ENCODE peak calls at places on chromosomes 1 and 21, in four cellular contexts. Q, Z, F and P are unnamed samples. For H3K27me3, the result is how much of the 10 kb centered on the place peaks cover.

GRCh38 chr1:60428161-60428560 is 354.6 kb upstream of the C1orf87 start:
- DNase-seq in Q (no peak), Z (no peak), F (no peak), P (no peak)

GRCh38 chr1:64215576-64215975 is 12.2 kb downstream of the UBE2U start:
- DNase-seq in Q (no peak), Z (no peak), F (no peak), P (no peak)

GRCh38 chr1:201268604-201269151 is 14.6 kb upstream of the PKP1 start:
- DNase-seq in Q (no peak), Z (no peak), F (no peak), P (no peak)

GRCh38 chr1:217713223-217713622 is 82.1 kb downstream of the SPATA17 start:
- DNase-seq in Q (no peak), Z (no peak), F (no peak), P (no peak)

GRCh38 chr1:27132624-27133023 is 22.3 kb downstream of the SLC9A1 start:
- DNase-seq in Q (no peak), Z (no peak), F (no peak), P (peak)

GRCh38 chr1:94122201-94122970 is 1.4 kb upstream of the ABCA4 start:
- DNase-seq in Q (no peak), Z (no peak), F (no peak), P (no peak)

GRCh38 chr1:33168556-33169289 is 13.1 kb downstream of the TRIM62 start:
- DNase-seq in Q (no peak), Z (no peak), F (no peak), P (no peak)

GRCh38 chr21:37561941-37562919 is 195.7 kb downstream of the DYRK1A start:
- DNase-seq in Q (no peak), Z (no peak), F (no peak), P (no peak)

GRCh38 chr1:8481650-8482380 is 163.9 kb downstream of the SLC45A1 start:
- DNase-seq in Q (no peak), Z (no peak), F (no peak), P (no peak)

GRCh38 chr1:48889615-48890014 is 112.9 kb upstream of the BEND5 start:
- DNase-seq in Q (no peak), Z (no peak), F (no peak), P (no peak)

GRCh38 chr1:53093778-53094532 is 31.9 kb downstream of the PODN start:
- DNase-seq in Q (no peak), Z (no peak), F (no peak), P (no peak)

GRCh38 chr1:111507411-111508201 is 4.2 kb upstream of the ADORA3 start:
- DNase-seq in Q (peak), Z (peak), F (peak), P (peak)

GRCh38 chr1:209456878-209457277 is 126.6 kb upstream of the CAMK1G start:
- DNase-seq in Q (no peak), Z (no peak), F (peak), P (no peak)

GRCh38 chr1:18282851-18283600 is 175.4 kb downstream of the IGSF21 start:
- DNase-seq in Q (peak), Z (no peak), F (no peak), P (no peak)

GRCh38 chr1:64195089-64195410 is 8.4 kb upstream of the UBE2U start:
- DNase-seq in Q (no peak), Z (no peak), F (no peak), P (no peak)

GRCh38 chr1:233614743-233615521 is 1.0 kb downstream of the KCNK1 start:
- DNase-seq in Q (no peak), Z (no peak), F (no peak), P (no peak)

GRCh38 chr1:197696372-197696771 is 78.9 kb downstream of the DENND1B start:
- DNase-seq in Q (no peak), Z (no peak), F (no peak), P (no peak)

GRCh38 chr1:24190970-24191570 is 4.0 kb upstream of the IFNLR1 start:
- DNase-seq in Q (no peak), Z (no peak), F (no peak), P (no peak)

DNA sequence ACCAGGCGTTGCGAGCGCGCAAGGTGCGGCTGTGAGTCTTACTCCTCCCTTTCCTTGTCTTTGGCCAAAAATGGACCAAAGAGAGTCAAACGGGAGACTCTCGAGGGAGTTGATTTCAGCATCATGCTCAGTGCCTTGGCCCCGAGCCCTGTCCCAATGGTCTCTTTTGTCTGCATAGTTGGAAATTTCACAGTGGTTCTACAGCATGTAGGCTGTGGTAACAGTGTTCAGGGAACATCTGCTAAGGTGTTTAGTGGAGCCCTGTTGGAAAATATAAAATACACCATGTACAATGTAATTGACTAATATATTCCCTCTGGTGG is 2.7 kb downstream of the CACNA1E start:
- DNase-seq in Q (no peak), Z (no peak), F (no peak), P (peak)
- H3K27me3 ChIP-seq in Q (half or more), Z (under half), F (under half), P (under half)

DNA sequence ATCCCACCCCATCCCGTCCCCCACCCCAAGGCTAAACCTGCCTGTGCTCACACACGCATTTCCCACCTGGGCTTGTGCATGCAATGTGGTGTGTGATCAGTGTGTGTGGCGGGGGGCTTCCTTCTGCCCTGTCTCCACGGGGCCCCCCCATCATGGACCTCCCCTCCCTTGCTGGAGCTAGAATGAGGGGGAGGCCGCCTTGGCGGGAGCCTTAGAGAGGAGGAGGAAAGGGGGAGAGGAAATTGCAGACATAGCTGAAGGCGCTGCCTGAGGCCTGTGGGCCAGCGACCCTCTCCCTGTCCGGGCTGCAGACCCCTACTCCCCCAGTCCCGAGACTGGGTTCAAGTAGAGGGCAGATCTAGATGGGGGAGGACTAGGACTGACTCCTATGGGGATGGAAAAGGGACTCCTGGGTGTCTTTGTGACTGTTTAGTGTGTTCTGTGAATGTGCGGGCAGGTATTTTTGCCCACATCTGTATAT is 917 bp upstream of the EVA1B start:
- DNase-seq in Q (no peak), Z (no peak), F (no peak), P (no peak)
- H3K4me3 ChIP-seq in Q (peak), Z (no peak), F (no peak), P (peak)

GRCh38 chr1:6137758-6138157 is 42.4 kb downstream of the CHD5 start:
- DNase-seq in Q (peak), Z (no peak), F (no peak), P (no peak)
- H3K27me3 ChIP-seq in Q (under half), Z (under half), F (under half), P (under half)

GRCh38 chr1:244050835-244051444 is at the start of gene ZBTB18:
- DNase-seq in Q (no peak), Z (no peak), F (no peak), P (no peak)

GRCh38 chr1:244052728-244053312 is 1.7 kb downstream of the ZBTB18 start:
- DNase-seq in Q (no peak), Z (no peak), F (no peak), P (no peak)

GRCh38 chr1:244049969-244050834 is 881 bp upstream of the ZBTB18 start:
- DNase-seq in Q (peak), Z (peak), F (no peak), P (no peak)

GRCh38 chr1:244053831-244054230 is 2.7 kb downstream of the ZBTB18 start:
- DNase-seq in Q (no peak), Z (no peak), F (no peak), P (no peak)

GRCh38 chr1:244052011-244052727 is 1.1 kb downstream of the ZBTB18 start:
- DNase-seq in Q (no peak), Z (no peak), F (no peak), P (no peak)
- H3K4me3 ChIP-seq in Q (no peak), Z (no peak), F (no peak), P (peak)